ENCODE peak calls at places on chromosomes 11 and 22, in nine cellular contexts. K is EL; J is AG10803; U is activated T-cell treated with anti-CD3 and anti-CD28 coated beads, Interleukin-2, amount 50 U/mL, for 48 hours; R is brain microvascular endothelial cell; O is CD4-positive, alpha-beta T cell; X is germinal center; S is NCI-H1436; D is DMS79 treated with DMSO at 0.1 percent for 48 hours. E is an unnamed sample.

GRCh38 chr11:65662247-65662801 is 392 bp downstream of the RELA start:
- DNase-seq in K (no peak), X (no peak), R (no peak), U (no peak), O (no peak), S (no peak), D (no peak), J (no peak), E (no peak)

GRCh38 chr22:29773233-29773632 is 6.1 kb downstream of the UQCR10 start:
- DNase-seq in J (peak), K (peak), D (no peak), R (no peak), S (no peak), X (no peak), O (no peak), U (no peak), E (no peak)

GRCh38 chr11:65132988-65133700 is 1.2 kb downstream of the SYVN1 start:
- DNase-seq in D (no peak), J (no peak), X (peak), U (peak), R (no peak), K (peak), S (no peak), O (peak), E (no peak)

GRCh38 chr11:33692013-33692504 is 8.6 kb downstream of the C11orf91 start:
- DNase-seq in K (peak), D (peak), J (peak), U (no peak), S (no peak), R (peak), X (no peak), O (no peak), E (peak)

GRCh38 chr11:1693327-1694063 is 3.5 kb upstream of the KRTAP5-6 start:
- DNase-seq in S (peak), J (peak), O (peak), D (peak), U (peak), K (peak), X (peak), R (peak), E (peak)

GRCh38 chr22:50308597-50308935 is 1.1 kb upstream of the PLXNB2 start:
- DNase-seq in U (no peak), X (no peak), S (no peak), J (peak), K (peak), R (no peak), O (no peak), D (no peak), E (no peak)

GRCh38 chr11:73622920-73623593 is 23.3 kb upstream of the PLEKHB1 start:
- DNase-seq in J (no peak), R (no peak), U (no peak), D (no peak), K (no peak), O (no peak), S (no peak), X (no peak), E (no peak)

GRCh38 chr11:23112987-23113886 is 253.0 kb upstream of the CCDC179 start:
- DNase-seq in J (peak), O (no peak), U (no peak), D (peak), S (peak), X (peak), R (peak), K (peak), E (peak)

GRCh38 chr11:27754035-27755017 is 54.1 kb upstream of the BDNF start:
- DNase-seq in U (no peak), J (peak), D (no peak), K (peak), X (no peak), S (no peak), O (no peak), R (peak), E (peak)

GRCh38 chr11:25423436-25424184 is 908.3 kb upstream of the ANO3 start:
- DNase-seq in D (no peak), K (no peak), U (no peak), J (no peak), S (no peak), R (peak), X (no peak), O (no peak), E (peak)

E was measured in brain pericyte.